ENCODE peak calls at places on chromosomes 1 and 21, in five cellular contexts. F is D341Med, I is T-cell, Z is T-helper 2 cell, H is stomach. P is an unnamed sample.

GRCh38 chr1:246647513-246647912 is 76.7 kb upstream of the SCCPDH start:
- DNase-seq in F (no peak), I (no peak), Z (no peak), H (no peak), P (no peak)

GRCh38 chr1:178867670-178868069 is 3.2 kb downstream of the ANGPTL1 start:
- DNase-seq in F (no peak), I (no peak), Z (no peak), H (no peak), P (no peak)

GRCh38 chr1:9990944-9991343 is 6.1 kb upstream of the RBP7 start:
- DNase-seq in F (no peak), I (no peak), Z (no peak), H (no peak), P (no peak)

GRCh38 chr1:112686417-112686816 is 12.0 kb downstream of the MOV10 start:
- DNase-seq in F (no peak), I (no peak), Z (no peak), H (no peak), P (no peak)

GRCh38 chr1:203289281-203289981 is 15.9 kb upstream of the BTG2 start:
- DNase-seq in F (no peak), I (peak), Z (peak), H (peak), P (peak)

GRCh38 chr1:201356236-201356635 is 21.2 kb downstream of the TNNT2 start:
- DNase-seq in F (no peak), I (no peak), Z (no peak), H (no peak), P (no peak)

GRCh38 chr21:32909393-32909792 is 116.3 kb upstream of the OLIG2 start:
- DNase-seq in F (no peak), I (no peak), Z (no peak), H (no peak), P (no peak)

GRCh38 chr1:28592314-28593071 is 428 bp downstream of the RAB42 start:
- DNase-seq in F (no peak), I (no peak), Z (no peak), H (peak), P (no peak)

GRCh38 chr1:98662354-98662665 is 789 bp downstream of the SNX7 start:
- DNase-seq in F (peak), I (no peak), Z (no peak), H (no peak), P (no peak)

GRCh38 chr21:14591277-14591876 is 45.3 kb upstream of the SAMSN1 start:
- DNase-seq in F (no peak), I (no peak), Z (no peak), H (no peak), P (no peak)

GRCh38 chr1:18938008-18938706 is 18.3 kb downstream of the IFFO2 start:
- DNase-seq in F (no peak), I (no peak), Z (no peak), H (no peak), P (no peak)

GRCh38 chr1:3053986-3054385 is 15.0 kb upstream of the PRDM16 start:
- DNase-seq in F (no peak), I (no peak), Z (no peak), H (no peak), P (no peak)

GRCh38 chr1:70914224-70914623 is 133.4 kb downstream of the PTGER3 start:
- DNase-seq in F (no peak), I (no peak), Z (no peak), H (no peak), P (no peak)

GRCh38 chr1:114756949-114757454 is 782 bp downstream of the CSDE1 start:
- DNase-seq in F (no peak), I (no peak), Z (no peak), H (peak), P (no peak)

GRCh38 chr1:63984257-63984626 is 210.4 kb downstream of the ROR1 start:
- DNase-seq in F (no peak), I (no peak), Z (no peak), H (no peak), P (no peak)

GRCh38 chr1:35640380-35641232 is 720 bp downstream of the PSMB2 start:
- DNase-seq in F (no peak), I (no peak), Z (no peak), H (no peak), P (no peak)

GRCh38 chr1:95201905-95202304 is 32.1 kb upstream of the RWDD3 start:
- DNase-seq in F (no peak), I (no peak), Z (no peak), H (no peak), P (no peak)

GRCh38 chr1:154703207-154703606 is 95.2 kb upstream of the ADAR start:
- DNase-seq in F (no peak), I (no peak), Z (no peak), H (no peak), P (no peak)

GRCh38 chr1:5763971-5764370 is 228.3 kb downstream of the NPHP4 start:
- DNase-seq in F (no peak), I (no peak), Z (no peak), H (no peak), P (peak)

GRCh38 chr1:35642472-35642955 is 1.2 kb upstream of the PSMB2 start:
- DNase-seq in F (no peak), I (no peak), Z (peak), H (no peak), P (no peak)

GRCh38 chr1:153945131-153945794 is 1.3 kb downstream of the DENND4B start:
- DNase-seq in F (no peak), I (peak), Z (peak), H (peak), P (peak)

P was measured in natural killer cell treated with Interleukin-12 subunit alpha and Interleukin-12 subunit beta and Interleukin-15 and Interleukin-18, amount 100 ng/mL, for 72 hours.